ENCODE peak calls at places on chromosomes 11 and 22, in eight cellular contexts. One of them, this sample, is unnamed.

GRCh38 chr22:35266277-35266676 is 9.0 kb downstream of the HMGXB4 start:
- DNase-seq in AG04450: no peak
- DNase-seq in brain microvascular endothelial cell: no peak
- DNase-seq in fibroblast of mammary gland: no peak
- DNase-seq in upper lobe of right lung: no peak
- DNase-seq in cardiac fibroblast: no peak
- DNase-seq in posterior cingulate gyrus: no peak
- DNase-seq in neural crest cell: no peak
- DNase-seq in this sample: no peak

GRCh38 chr22:37634505-37635002 is 4.9 kb upstream of the SH3BP1 start:
- DNase-seq in AG04450: no peak
- DNase-seq in brain microvascular endothelial cell: no peak
- DNase-seq in fibroblast of mammary gland: no peak
- DNase-seq in upper lobe of right lung: no peak
- DNase-seq in cardiac fibroblast: no peak
- DNase-seq in posterior cingulate gyrus: no peak
- DNase-seq in neural crest cell: no peak
- DNase-seq in this sample: no peak

GRCh38 chr22:50260801-50261614 is 475 bp downstream of the MAPK12 start:
- DNase-seq in AG04450: no peak
- DNase-seq in brain microvascular endothelial cell: peak
- DNase-seq in fibroblast of mammary gland: peak
- DNase-seq in upper lobe of right lung: no peak
- DNase-seq in cardiac fibroblast: peak
- DNase-seq in posterior cingulate gyrus: peak
- DNase-seq in neural crest cell: no peak
- DNase-seq in this sample: no peak

GRCh38 chr11:66593303-66593635 is 284 bp downstream of the CCS start:
- DNase-seq in AG04450: no peak
- DNase-seq in brain microvascular endothelial cell: no peak
- DNase-seq in fibroblast of mammary gland: no peak
- DNase-seq in upper lobe of right lung: no peak
- DNase-seq in cardiac fibroblast: no peak
- DNase-seq in posterior cingulate gyrus: no peak
- DNase-seq in neural crest cell: peak
- DNase-seq in this sample: no peak

GRCh38 chr11:8564526-8564925 is 29.5 kb downstream of the STK33 start:
- DNase-seq in AG04450: no peak
- DNase-seq in brain microvascular endothelial cell: no peak
- DNase-seq in fibroblast of mammary gland: no peak
- DNase-seq in upper lobe of right lung: no peak
- DNase-seq in cardiac fibroblast: no peak
- DNase-seq in posterior cingulate gyrus: no peak
- DNase-seq in neural crest cell: no peak
- DNase-seq in this sample: no peak

GRCh38 chr11:38226684-38227083 is 1628.6 kb upstream of the RAG2 start:
- DNase-seq in AG04450: no peak
- DNase-seq in brain microvascular endothelial cell: no peak
- DNase-seq in fibroblast of mammary gland: no peak
- DNase-seq in upper lobe of right lung: no peak
- DNase-seq in cardiac fibroblast: peak
- DNase-seq in posterior cingulate gyrus: no peak
- DNase-seq in neural crest cell: no peak
- DNase-seq in this sample: no peak

GRCh38 chr22:46025973-46026906 is 49.3 kb upstream of the WNT7B start:
- DNase-seq in AG04450: no peak
- DNase-seq in brain microvascular endothelial cell: no peak
- DNase-seq in fibroblast of mammary gland: no peak
- DNase-seq in upper lobe of right lung: peak
- DNase-seq in cardiac fibroblast: no peak
- DNase-seq in posterior cingulate gyrus: peak
- DNase-seq in neural crest cell: no peak
- DNase-seq in this sample: peak

GRCh38 chr11:115244758-115245157 is 259.5 kb downstream of the CADM1 start:
- DNase-seq in AG04450: no peak
- DNase-seq in brain microvascular endothelial cell: no peak
- DNase-seq in fibroblast of mammary gland: no peak
- DNase-seq in upper lobe of right lung: no peak
- DNase-seq in cardiac fibroblast: no peak
- DNase-seq in posterior cingulate gyrus: peak
- DNase-seq in neural crest cell: no peak
- DNase-seq in this sample: no peak

GRCh38 chr11:27204527-27204926 is 158.5 kb downstream of the CCDC34 start:
- DNase-seq in AG04450: no peak
- DNase-seq in brain microvascular endothelial cell: no peak
- DNase-seq in fibroblast of mammary gland: peak
- DNase-seq in upper lobe of right lung: no peak
- DNase-seq in cardiac fibroblast: peak
- DNase-seq in posterior cingulate gyrus: no peak
- DNase-seq in neural crest cell: no peak
- DNase-seq in this sample: no peak

GRCh38 chr11:70548976-70549375 is 150.6 kb downstream of the CTTN start:
- DNase-seq in AG04450: no peak
- DNase-seq in brain microvascular endothelial cell: no peak
- DNase-seq in fibroblast of mammary gland: no peak
- DNase-seq in upper lobe of right lung: no peak
- DNase-seq in cardiac fibroblast: no peak
- DNase-seq in posterior cingulate gyrus: no peak
- DNase-seq in neural crest cell: no peak
- DNase-seq in this sample: no peak

GRCh38 chr11:118152552-118153471 is at the start of gene SCN4B:
- DNase-seq in AG04450: peak
- DNase-seq in brain microvascular endothelial cell: peak
- DNase-seq in fibroblast of mammary gland: peak
- DNase-seq in upper lobe of right lung: peak
- DNase-seq in cardiac fibroblast: peak
- DNase-seq in posterior cingulate gyrus: peak
- DNase-seq in neural crest cell: peak
- DNase-seq in this sample: no peak

GRCh38 chr22:23383491-23384450 is 196.3 kb downstream of the IGLL1 start:
- DNase-seq in AG04450: no peak
- DNase-seq in brain microvascular endothelial cell: no peak
- DNase-seq in fibroblast of mammary gland: no peak
- DNase-seq in upper lobe of right lung: peak
- DNase-seq in cardiac fibroblast: no peak
- DNase-seq in posterior cingulate gyrus: no peak
- DNase-seq in neural crest cell: no peak
- DNase-seq in this sample: no peak

GRCh38 chr11:9004310-9004945 is 627 bp upstream of the NRIP3 start:
- DNase-seq in AG04450: no peak
- DNase-seq in brain microvascular endothelial cell: no peak
- DNase-seq in fibroblast of mammary gland: no peak
- DNase-seq in upper lobe of right lung: peak
- DNase-seq in cardiac fibroblast: no peak
- DNase-seq in posterior cingulate gyrus: no peak
- DNase-seq in neural crest cell: peak
- DNase-seq in this sample: no peak

GRCh38 chr11:36750349-36750748 is 152.3 kb upstream of the RAG2 start:
- DNase-seq in AG04450: no peak
- DNase-seq in brain microvascular endothelial cell: no peak
- DNase-seq in fibroblast of mammary gland: peak
- DNase-seq in upper lobe of right lung: no peak
- DNase-seq in cardiac fibroblast: no peak
- DNase-seq in posterior cingulate gyrus: no peak
- DNase-seq in neural crest cell: no peak
- DNase-seq in this sample: no peak

GRCh38 chr11:67111261-67111660 is 7.8 kb upstream of the KDM2A start:
- DNase-seq in AG04450: peak
- DNase-seq in brain microvascular endothelial cell: no peak
- DNase-seq in fibroblast of mammary gland: peak
- DNase-seq in upper lobe of right lung: no peak
- DNase-seq in cardiac fibroblast: no peak
- DNase-seq in posterior cingulate gyrus: no peak
- DNase-seq in neural crest cell: no peak
- DNase-seq in this sample: no peak

GRCh38 chr11:18701614-18702216 is 3.1 kb downstream of the TMEM86A start:
- DNase-seq in AG04450: no peak
- DNase-seq in brain microvascular endothelial cell: no peak
- DNase-seq in fibroblast of mammary gland: no peak
- DNase-seq in upper lobe of right lung: no peak
- DNase-seq in cardiac fibroblast: no peak
- DNase-seq in posterior cingulate gyrus: no peak
- DNase-seq in neural crest cell: no peak
- DNase-seq in this sample: no peak

GRCh38 chr22:49482811-49483210 is 344.9 kb downstream of the BRD1 start:
- DNase-seq in AG04450: no peak
- DNase-seq in brain microvascular endothelial cell: no peak
- DNase-seq in fibroblast of mammary gland: no peak
- DNase-seq in upper lobe of right lung: no peak
- DNase-seq in cardiac fibroblast: no peak
- DNase-seq in posterior cingulate gyrus: no peak
- DNase-seq in neural crest cell: no peak
- DNase-seq in this sample: peak

GRCh38 chr11:4991066-4991465 is 3.6 kb upstream of the OR51L1 start:
- DNase-seq in AG04450: no peak
- DNase-seq in brain microvascular endothelial cell: peak
- DNase-seq in fibroblast of mammary gland: peak
- DNase-seq in upper lobe of right lung: no peak
- DNase-seq in cardiac fibroblast: peak
- DNase-seq in posterior cingulate gyrus: no peak
- DNase-seq in neural crest cell: no peak
- DNase-seq in this sample: no peak

GRCh38 chr22:38955250-38955775 is 2.1 kb upstream of the APOBEC3A start:
- DNase-seq in AG04450: no peak
- DNase-seq in brain microvascular endothelial cell: no peak
- DNase-seq in fibroblast of mammary gland: no peak
- DNase-seq in upper lobe of right lung: no peak
- DNase-seq in cardiac fibroblast: no peak
- DNase-seq in posterior cingulate gyrus: no peak
- DNase-seq in neural crest cell: no peak
- DNase-seq in this sample: no peak

GRCh38 chr22:19358703-19359553 is 67.4 kb upstream of the CLTCL1 start:
- DNase-seq in AG04450: no peak
- DNase-seq in brain microvascular endothelial cell: no peak
- DNase-seq in fibroblast of mammary gland: no peak
- DNase-seq in upper lobe of right lung: no peak
- DNase-seq in cardiac fibroblast: no peak
- DNase-seq in posterior cingulate gyrus: no peak
- DNase-seq in neural crest cell: no peak
- DNase-seq in this sample: no peak

GRCh38 chr11:97364047-97364446 is 974.2 kb downstream of the JRKL start:
- DNase-seq in AG04450: no peak
- DNase-seq in brain microvascular endothelial cell: no peak
- DNase-seq in fibroblast of mammary gland: peak
- DNase-seq in upper lobe of right lung: no peak
- DNase-seq in cardiac fibroblast: peak
- DNase-seq in posterior cingulate gyrus: no peak
- DNase-seq in neural crest cell: no peak
- DNase-seq in this sample: no peak

GRCh38 chr11:9616858-9617257 is 43.4 kb downstream of the WEE1 start:
- DNase-seq in AG04450: no peak
- DNase-seq in brain microvascular endothelial cell: no peak
- DNase-seq in fibroblast of mammary gland: peak
- DNase-seq in upper lobe of right lung: no peak
- DNase-seq in cardiac fibroblast: peak
- DNase-seq in posterior cingulate gyrus: no peak
- DNase-seq in neural crest cell: no peak
- DNase-seq in this sample: no peak

GRCh38 chr11:115119136-115119535 is 385.1 kb downstream of the CADM1 start:
- DNase-seq in AG04450: no peak
- DNase-seq in brain microvascular endothelial cell: no peak
- DNase-seq in fibroblast of mammary gland: no peak
- DNase-seq in upper lobe of right lung: no peak
- DNase-seq in cardiac fibroblast: no peak
- DNase-seq in posterior cingulate gyrus: no peak
- DNase-seq in neural crest cell: no peak
- DNase-seq in this sample: no peak

GRCh38 chr11:77127674-77127968 is 425 bp upstream of the MYO7A start:
- DNase-seq in AG04450: no peak
- DNase-seq in brain microvascular endothelial cell: no peak
- DNase-seq in fibroblast of mammary gland: no peak
- DNase-seq in upper lobe of right lung: no peak
- DNase-seq in cardiac fibroblast: no peak
- DNase-seq in posterior cingulate gyrus: no peak
- DNase-seq in neural crest cell: no peak
- DNase-seq in this sample: no peak

GRCh38 chr11:82174610-82175009 is 559.1 kb downstream of the FAM181B start:
- DNase-seq in AG04450: no peak
- DNase-seq in brain microvascular endothelial cell: peak
- DNase-seq in fibroblast of mammary gland: no peak
- DNase-seq in upper lobe of right lung: no peak
- DNase-seq in cardiac fibroblast: no peak
- DNase-seq in posterior cingulate gyrus: no peak
- DNase-seq in neural crest cell: no peak
- DNase-seq in this sample: no peak

GRCh38 chr11:70861534-70861933 is 390.8 kb downstream of the SHANK2 start:
- DNase-seq in AG04450: no peak
- DNase-seq in brain microvascular endothelial cell: no peak
- DNase-seq in fibroblast of mammary gland: no peak
- DNase-seq in upper lobe of right lung: no peak
- DNase-seq in cardiac fibroblast: no peak
- DNase-seq in posterior cingulate gyrus: no peak
- DNase-seq in neural crest cell: no peak
- DNase-seq in this sample: no peak

GRCh38 chr11:102780491-102780918 is at the start of gene MMP10:
- DNase-seq in AG04450: peak
- DNase-seq in brain microvascular endothelial cell: peak
- DNase-seq in fibroblast of mammary gland: peak
- DNase-seq in upper lobe of right lung: no peak
- DNase-seq in cardiac fibroblast: peak
- DNase-seq in posterior cingulate gyrus: no peak
- DNase-seq in neural crest cell: no peak
- DNase-seq in this sample: no peak

GRCh38 chr22:39212721-39213376 is 31.9 kb downstream of the PDGFB start:
- DNase-seq in AG04450: no peak
- DNase-seq in brain microvascular endothelial cell: no peak
- DNase-seq in fibroblast of mammary gland: peak
- DNase-seq in upper lobe of right lung: peak
- DNase-seq in cardiac fibroblast: peak
- DNase-seq in posterior cingulate gyrus: no peak
- DNase-seq in neural crest cell: no peak
- DNase-seq in this sample: peak

GRCh38 chr11:108405706-108406105 is 61.6 kb downstream of the C11orf65 start:
- DNase-seq in AG04450: no peak
- DNase-seq in brain microvascular endothelial cell: no peak
- DNase-seq in fibroblast of mammary gland: no peak
- DNase-seq in upper lobe of right lung: no peak
- DNase-seq in cardiac fibroblast: peak
- DNase-seq in posterior cingulate gyrus: no peak
- DNase-seq in neural crest cell: no peak
- DNase-seq in this sample: no peak

GRCh38 chr11:69540118-69541000 is 58.9 kb downstream of the LINC01488 start:
- DNase-seq in AG04450: no peak
- DNase-seq in brain microvascular endothelial cell: no peak
- DNase-seq in fibroblast of mammary gland: no peak
- DNase-seq in upper lobe of right lung: peak
- DNase-seq in cardiac fibroblast: peak
- DNase-seq in posterior cingulate gyrus: peak
- DNase-seq in neural crest cell: no peak
- DNase-seq in this sample: peak

GRCh38 chr11:76380161-76380976 is 563 bp downstream of the THAP12 start:
- DNase-seq in AG04450: no peak
- DNase-seq in brain microvascular endothelial cell: peak
- DNase-seq in fibroblast of mammary gland: peak
- DNase-seq in upper lobe of right lung: peak
- DNase-seq in cardiac fibroblast: peak
- DNase-seq in posterior cingulate gyrus: peak
- DNase-seq in neural crest cell: peak
- DNase-seq in this sample: peak

GRCh38 chr11:34501962-34502361 is 11.6 kb downstream of the ELF5 start:
- DNase-seq in AG04450: no peak
- DNase-seq in brain microvascular endothelial cell: no peak
- DNase-seq in fibroblast of mammary gland: peak
- DNase-seq in upper lobe of right lung: no peak
- DNase-seq in cardiac fibroblast: no peak
- DNase-seq in posterior cingulate gyrus: no peak
- DNase-seq in neural crest cell: no peak
- DNase-seq in this sample: no peak

GRCh38 chr22:28414017-28414416 is 265.6 kb downstream of the TTC28 start:
- DNase-seq in AG04450: no peak
- DNase-seq in brain microvascular endothelial cell: no peak
- DNase-seq in fibroblast of mammary gland: peak
- DNase-seq in upper lobe of right lung: no peak
- DNase-seq in cardiac fibroblast: no peak
- DNase-seq in posterior cingulate gyrus: no peak
- DNase-seq in neural crest cell: no peak
- DNase-seq in this sample: no peak

GRCh38 chr22:49209452-49210195 is 618.0 kb downstream of the BRD1 start:
- DNase-seq in AG04450: no peak
- DNase-seq in brain microvascular endothelial cell: no peak
- DNase-seq in fibroblast of mammary gland: no peak
- DNase-seq in upper lobe of right lung: peak
- DNase-seq in cardiac fibroblast: no peak
- DNase-seq in posterior cingulate gyrus: peak
- DNase-seq in neural crest cell: no peak
- DNase-seq in this sample: no peak

This sample was measured in coronary artery.